ENCODE peak calls at places on chromosomes 2 and 18, in six cellular contexts. J is substantia nigra; I is activated CD4-positive, alpha-beta T cell treated with anti-CD3 and anti-CD28 coated beads, Interleukin-2, amount 10 ng/mL, durations not matched to agents 7 days and 5 days; F is endothelial cell of umbilical vein; W is A549; S is SHP77. O is an unnamed sample.

GRCh38 chr18:47752796-47753645 is 177.4 kb downstream of the SMAD2 start:
- DNase-seq in J (no peak), I (no peak), F (no peak), W (no peak), S (no peak), O (no peak)

GRCh38 chr2:189783451-189783926 is 650 bp downstream of the ORMDL1 start:
- DNase-seq in J (no peak), I (peak; percentile 18), F (no peak), W (no peak), S (peak; percentile 61), O (no peak)

GRCh38 chr2:85457877-85458316 is 39.4 kb downstream of the SH2D6 start:
- DNase-seq in J (no peak), I (no peak), F (no peak), W (no peak), S (peak; percentile 25), O (no peak)

GRCh38 chr2:42962521-42962953 is 170.2 kb upstream of the HAAO start:
- DNase-seq in J (no peak), I (peak; percentile 14), F (peak; percentile 26), W (no peak), S (no peak), O (peak; percentile 35)

GRCh38 chr2:94996401-94997100 is 29.0 kb upstream of the MAL start:
- DNase-seq in J (no peak), I (no peak), F (no peak), W (no peak), S (no peak), O (no peak)

GRCh38 chr2:8675543-8675942 is 6.3 kb upstream of the ID2 start:
- DNase-seq in J (no peak), I (no peak), F (no peak), W (no peak), S (no peak), O (no peak)

GRCh38 chr2:200335657-200336056 is 29.2 kb downstream of the SPATS2L start:
- DNase-seq in J (no peak), I (no peak), F (no peak), W (peak; percentile 11), S (no peak), O (no peak)

GRCh38 chr2:68185541-68186164 is 28.0 kb downstream of the PNO1 start:
- DNase-seq in J (no peak), I (peak; percentile 60), F (peak; percentile 37), W (peak; percentile 52), S (peak; percentile 44), O (peak; percentile 41)

GRCh38 chr2:69779258-69779989 is 37.5 kb downstream of the ANXA4 start:
- DNase-seq in J (no peak), I (no peak), F (peak; percentile 23), W (peak; percentile 97), S (no peak), O (no peak)

GRCh38 chr2:235330775-235331438 is 162.9 kb upstream of the AGAP1 start:
- DNase-seq in J (no peak), I (no peak), F (no peak), W (peak; percentile 76), S (no peak), O (no peak)

GRCh38 chr18:23812566-23813440 is 123.5 kb downstream of the LAMA3 start:
- DNase-seq in J (no peak), I (no peak), F (peak; percentile 58), W (peak; percentile 19), S (no peak), O (no peak)

GRCh38 chr2:240400319-240401161 is 34.9 kb upstream of the GPC1 start:
- DNase-seq in J (no peak), I (no peak), F (no peak), W (no peak), S (no peak), O (no peak)

GRCh38 chr2:201347154-201347553 is 10.0 kb downstream of the FLACC1 start:
- DNase-seq in J (no peak), I (no peak), F (no peak), W (no peak), S (no peak), O (no peak)

GRCh38 chr2:144332356-144333143 is 187.4 kb downstream of the ZEB2 start:
- DNase-seq in J (peak; percentile 91), I (peak; percentile 81), F (peak; percentile 88), W (peak; percentile 48), S (peak; percentile 74), O (peak; percentile 94)

GRCh38 chr18:22559414-22560282 is 141.9 kb upstream of the CTAGE1 start:
- DNase-seq in J (no peak), I (no peak), F (peak; percentile 84), W (peak; percentile 50), S (no peak), O (peak; percentile 33)

GRCh38 chr2:178485356-178485755 is 5.1 kb downstream of the PLEKHA3 start:
- DNase-seq in J (no peak), I (no peak), F (no peak), W (no peak), S (no peak), O (no peak)

GRCh38 chr2:36802952-36803351 is 106.4 kb downstream of the VIT start:
- DNase-seq in J (no peak), I (no peak), F (no peak), W (no peak), S (no peak), O (peak; percentile 26)

GRCh38 chr2:236715077-236715476 is 145.5 kb downstream of the ACKR3 start:
- DNase-seq in J (no peak), I (no peak), F (no peak), W (no peak), S (no peak), O (no peak)